ENCODE peak calls at places on chromosomes 7 and 10, in ten cellular contexts. One of them, this sample, is unnamed.
A peak's percentile ranks its signal among the peaks of the same experiment; 100 is the strongest.

GRCh38 chr10:82796510-82796909 is 921.5 kb downstream of the NRG3 start:
- DNase-seq in HepG2: no peak
- DNase-seq in ovary: no peak
- DNase-seq in Peyer's patch: no peak
- DNase-seq in right lobe of liver: no peak
- DNase-seq in IMR-90: no peak
- DNase-seq in spleen: no peak
- DNase-seq in stomach: no peak
- DNase-seq in transverse colon: no peak
- DNase-seq in gastrocnemius medialis: no peak
- DNase-seq in this sample: no peak

GRCh38 chr10:117946525-117947070 is 100.1 kb downstream of the RAB11FIP2 start:
- DNase-seq in HepG2: no peak
- DNase-seq in ovary: no peak
- DNase-seq in Peyer's patch: no peak
- DNase-seq in right lobe of liver: no peak
- DNase-seq in IMR-90: peak; percentile 29
- DNase-seq in spleen: no peak
- DNase-seq in stomach: no peak
- DNase-seq in transverse colon: no peak
- DNase-seq in gastrocnemius medialis: no peak
- DNase-seq in this sample: no peak

GRCh38 chr10:109963439-109963838 is 40.1 kb upstream of the XPNPEP1 start:
- DNase-seq in HepG2: no peak
- DNase-seq in ovary: no peak
- DNase-seq in Peyer's patch: no peak
- DNase-seq in right lobe of liver: no peak
- DNase-seq in IMR-90: peak; percentile 58
- DNase-seq in spleen: no peak
- DNase-seq in stomach: no peak
- DNase-seq in transverse colon: no peak
- DNase-seq in gastrocnemius medialis: no peak
- DNase-seq in this sample: no peak

GRCh38 chr7:134712196-134712595 is 65.5 kb downstream of the BPGM start:
- DNase-seq in HepG2: no peak
- DNase-seq in ovary: no peak
- DNase-seq in Peyer's patch: no peak
- DNase-seq in right lobe of liver: no peak
- DNase-seq in IMR-90: no peak
- DNase-seq in spleen: no peak
- DNase-seq in stomach: no peak
- DNase-seq in transverse colon: no peak
- DNase-seq in gastrocnemius medialis: no peak
- DNase-seq in this sample: no peak

GRCh38 chr10:88499569-88500470 is 83.3 kb downstream of the RNLS start:
- DNase-seq in HepG2: no peak
- DNase-seq in ovary: no peak
- DNase-seq in Peyer's patch: no peak
- DNase-seq in right lobe of liver: no peak
- DNase-seq in IMR-90: peak; percentile 71
- DNase-seq in spleen: no peak
- DNase-seq in stomach: no peak
- DNase-seq in transverse colon: no peak
- DNase-seq in gastrocnemius medialis: no peak
- DNase-seq in this sample: no peak

GRCh38 chr7:144957998-144958397 is 122.1 kb upstream of the TPK1 start:
- DNase-seq in HepG2: no peak
- DNase-seq in ovary: no peak
- DNase-seq in Peyer's patch: no peak
- DNase-seq in right lobe of liver: no peak
- DNase-seq in IMR-90: no peak
- DNase-seq in spleen: no peak
- DNase-seq in stomach: no peak
- DNase-seq in transverse colon: no peak
- DNase-seq in gastrocnemius medialis: no peak
- DNase-seq in this sample: no peak

GRCh38 chr7:47181609-47182264 is 400.2 kb downstream of the TNS3 start:
- DNase-seq in HepG2: no peak
- DNase-seq in ovary: no peak
- DNase-seq in Peyer's patch: no peak
- DNase-seq in right lobe of liver: peak; percentile 75
- DNase-seq in IMR-90: no peak
- DNase-seq in spleen: no peak
- DNase-seq in stomach: peak; percentile 59
- DNase-seq in transverse colon: peak; percentile 18
- DNase-seq in gastrocnemius medialis: peak; percentile 62
- DNase-seq in this sample: peak; percentile 83

GRCh38 chr10:30215131-30215530 is 133.9 kb downstream of the MTPAP start:
- DNase-seq in HepG2: no peak
- DNase-seq in ovary: no peak
- DNase-seq in Peyer's patch: no peak
- DNase-seq in right lobe of liver: no peak
- DNase-seq in IMR-90: peak; percentile 28
- DNase-seq in spleen: no peak
- DNase-seq in stomach: no peak
- DNase-seq in transverse colon: no peak
- DNase-seq in gastrocnemius medialis: no peak
- DNase-seq in this sample: no peak

GRCh38 chr7:93228302-93228701 is 2.0 kb upstream of the HEPACAM2 start:
- DNase-seq in HepG2: peak; percentile 56
- DNase-seq in ovary: no peak
- DNase-seq in Peyer's patch: no peak
- DNase-seq in right lobe of liver: no peak
- DNase-seq in IMR-90: peak; percentile 70
- DNase-seq in spleen: no peak
- DNase-seq in stomach: no peak
- DNase-seq in transverse colon: no peak
- DNase-seq in gastrocnemius medialis: no peak
- DNase-seq in this sample: no peak

GRCh38 chr7:93231264-93231663 is 902 bp upstream of the VPS50 start:
- DNase-seq in HepG2: no peak
- DNase-seq in ovary: no peak
- DNase-seq in Peyer's patch: no peak
- DNase-seq in right lobe of liver: no peak
- DNase-seq in IMR-90: no peak
- DNase-seq in spleen: no peak
- DNase-seq in stomach: no peak
- DNase-seq in transverse colon: no peak
- DNase-seq in gastrocnemius medialis: no peak
- DNase-seq in this sample: no peak

GRCh38 chr7:93232673-93233018 is 480 bp downstream of the VPS50 start:
- DNase-seq in HepG2: no peak
- DNase-seq in ovary: no peak
- DNase-seq in Peyer's patch: no peak
- DNase-seq in right lobe of liver: no peak
- DNase-seq in IMR-90: no peak
- DNase-seq in spleen: no peak
- DNase-seq in stomach: no peak
- DNase-seq in transverse colon: no peak
- DNase-seq in gastrocnemius medialis: no peak
- DNase-seq in this sample: no peak

GRCh38 chr7:93226310-93226709 is at the start of gene HEPACAM2:
- DNase-seq in HepG2: no peak
- DNase-seq in ovary: no peak
- DNase-seq in Peyer's patch: no peak
- DNase-seq in right lobe of liver: no peak
- DNase-seq in IMR-90: no peak
- DNase-seq in spleen: no peak
- DNase-seq in stomach: no peak
- DNase-seq in transverse colon: no peak
- DNase-seq in gastrocnemius medialis: no peak
- DNase-seq in this sample: no peak

GRCh38 chr7:93231799-93232672 is at the start of gene VPS50:
- DNase-seq in HepG2: peak; percentile 95
- DNase-seq in ovary: peak; percentile 93
- DNase-seq in Peyer's patch: peak; percentile 94
- DNase-seq in right lobe of liver: peak; percentile 97
- DNase-seq in IMR-90: peak; percentile 93
- DNase-seq in spleen: peak; percentile 97
- DNase-seq in stomach: peak; percentile 94
- DNase-seq in transverse colon: peak; percentile 95
- DNase-seq in gastrocnemius medialis: peak; percentile 96
- DNase-seq in this sample: peak; percentile 96
- TF ChIP-seq POLR2A in HepG2: peak; percentile 68
- TF ChIP-seq POLR2A in ovary: no peak
- TF ChIP-seq POLR2A in Peyer's patch: peak; percentile 46
- TF ChIP-seq POLR2A in right lobe of liver: peak; percentile 46
- TF ChIP-seq POLR2A in IMR-90: no peak
- TF ChIP-seq POLR2A in spleen: no peak
- TF ChIP-seq POLR2A in stomach: no peak
- TF ChIP-seq POLR2A in transverse colon: peak; percentile 62
- TF ChIP-seq POLR2A in gastrocnemius medialis: peak; percentile 24
- TF ChIP-seq POLR2A in this sample: peak; percentile 76

GRCh38 chr10:12975266-12975665 is 26.2 kb downstream of the CCDC3 start:
- DNase-seq in HepG2: no peak
- DNase-seq in ovary: no peak
- DNase-seq in Peyer's patch: no peak
- DNase-seq in right lobe of liver: no peak
- DNase-seq in IMR-90: no peak
- DNase-seq in spleen: no peak
- DNase-seq in stomach: no peak
- DNase-seq in transverse colon: no peak
- DNase-seq in gastrocnemius medialis: no peak
- DNase-seq in this sample: peak; percentile 8

GRCh38 chr10:12973149-12973718 is 28.3 kb downstream of the CCDC3 start:
- DNase-seq in HepG2: no peak
- DNase-seq in ovary: no peak
- DNase-seq in Peyer's patch: no peak
- DNase-seq in right lobe of liver: no peak
- DNase-seq in IMR-90: no peak
- DNase-seq in spleen: no peak
- DNase-seq in stomach: no peak
- DNase-seq in transverse colon: no peak
- DNase-seq in gastrocnemius medialis: no peak
- DNase-seq in this sample: no peak

GRCh38 chr10:12975906-12976305 is 25.6 kb downstream of the CCDC3 start:
- DNase-seq in HepG2: no peak
- DNase-seq in ovary: no peak
- DNase-seq in Peyer's patch: no peak
- DNase-seq in right lobe of liver: no peak
- DNase-seq in IMR-90: no peak
- DNase-seq in spleen: no peak
- DNase-seq in stomach: no peak
- DNase-seq in transverse colon: no peak
- DNase-seq in gastrocnemius medialis: no peak
- DNase-seq in this sample: no peak

GRCh38 chr10:12974123-12974844 is 27.2 kb downstream of the CCDC3 start:
- DNase-seq in HepG2: no peak
- DNase-seq in ovary: no peak
- DNase-seq in Peyer's patch: no peak
- DNase-seq in right lobe of liver: no peak
- DNase-seq in IMR-90: no peak
- DNase-seq in spleen: no peak
- DNase-seq in stomach: no peak
- DNase-seq in transverse colon: no peak
- DNase-seq in gastrocnemius medialis: no peak
- DNase-seq in this sample: no peak

DNA sequence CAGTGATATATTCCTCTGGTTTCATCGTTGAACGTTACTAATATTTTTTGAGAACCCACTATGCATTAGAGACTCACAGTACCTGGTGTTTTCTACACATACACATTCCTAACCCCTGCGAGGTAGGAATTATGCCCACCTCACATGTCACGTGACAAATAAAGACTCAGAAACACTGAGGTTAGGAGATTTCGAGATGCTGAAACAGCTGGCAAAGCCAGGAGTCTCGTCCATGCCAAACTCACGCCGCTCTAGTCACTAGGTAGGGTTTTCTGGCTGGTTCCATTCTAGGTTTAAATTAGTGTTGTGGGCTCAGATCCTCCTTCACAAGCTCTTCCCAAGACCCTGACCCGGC is 26.7 kb downstream of the CCDC3 start:
- DNase-seq in HepG2: no peak
- DNase-seq in ovary: no peak
- DNase-seq in Peyer's patch: no peak
- DNase-seq in right lobe of liver: no peak
- DNase-seq in IMR-90: no peak
- DNase-seq in spleen: no peak
- DNase-seq in stomach: no peak
- DNase-seq in transverse colon: no peak
- DNase-seq in gastrocnemius medialis: no peak
- DNase-seq in this sample: no peak
- H3K27me3 ChIP-seq in HepG2: no peaks in the 10 kb centered on the region
- H3K27me3 ChIP-seq in ovary: no peaks in the 10 kb centered on the region
- H3K27me3 ChIP-seq in Peyer's patch: no peaks in the 10 kb centered on the region
- H3K27me3 ChIP-seq in right lobe of liver: no peaks in the 10 kb centered on the region
- H3K27me3 ChIP-seq in IMR-90: peaks cover 8% of the 10 kb centered on the region
- H3K27me3 ChIP-seq in spleen: no peaks in the 10 kb centered on the region
- H3K27me3 ChIP-seq in stomach: no peaks in the 10 kb centered on the region
- H3K27me3 ChIP-seq in transverse colon: no peaks in the 10 kb centered on the region
- H3K27me3 ChIP-seq in gastrocnemius medialis: no peaks in the 10 kb centered on the region
- H3K27me3 ChIP-seq in this sample: no peaks in the 10 kb centered on the region

GRCh38 chr10:99523251-99523773 is 9.4 kb upstream of the NKX2-3 start:
- DNase-seq in HepG2: no peak
- DNase-seq in ovary: no peak
- DNase-seq in Peyer's patch: no peak
- DNase-seq in right lobe of liver: no peak
- DNase-seq in IMR-90: no peak
- DNase-seq in spleen: no peak
- DNase-seq in stomach: no peak
- DNase-seq in transverse colon: peak; percentile 26
- DNase-seq in gastrocnemius medialis: no peak
- DNase-seq in this sample: no peak

GRCh38 chr10:99522511-99523250 is 10.1 kb upstream of the NKX2-3 start:
- DNase-seq in HepG2: no peak
- DNase-seq in ovary: no peak
- DNase-seq in Peyer's patch: no peak
- DNase-seq in right lobe of liver: no peak
- DNase-seq in IMR-90: no peak
- DNase-seq in spleen: peak; percentile 81
- DNase-seq in stomach: no peak
- DNase-seq in transverse colon: peak; percentile 18
- DNase-seq in gastrocnemius medialis: no peak
- DNase-seq in this sample: no peak

GRCh38 chr10:99525897-99526296 is 6.8 kb upstream of the NKX2-3 start:
- DNase-seq in HepG2: no peak
- DNase-seq in ovary: no peak
- DNase-seq in Peyer's patch: no peak
- DNase-seq in right lobe of liver: no peak
- DNase-seq in IMR-90: no peak
- DNase-seq in spleen: no peak
- DNase-seq in stomach: no peak
- DNase-seq in transverse colon: no peak
- DNase-seq in gastrocnemius medialis: no peak
- DNase-seq in this sample: no peak

GRCh38 chr10:99524736-99525380 is 7.9 kb upstream of the NKX2-3 start:
- DNase-seq in HepG2: no peak
- DNase-seq in ovary: no peak
- DNase-seq in Peyer's patch: no peak
- DNase-seq in right lobe of liver: no peak
- DNase-seq in IMR-90: no peak
- DNase-seq in spleen: no peak
- DNase-seq in stomach: no peak
- DNase-seq in transverse colon: no peak
- DNase-seq in gastrocnemius medialis: no peak
- DNase-seq in this sample: no peak

DNA sequence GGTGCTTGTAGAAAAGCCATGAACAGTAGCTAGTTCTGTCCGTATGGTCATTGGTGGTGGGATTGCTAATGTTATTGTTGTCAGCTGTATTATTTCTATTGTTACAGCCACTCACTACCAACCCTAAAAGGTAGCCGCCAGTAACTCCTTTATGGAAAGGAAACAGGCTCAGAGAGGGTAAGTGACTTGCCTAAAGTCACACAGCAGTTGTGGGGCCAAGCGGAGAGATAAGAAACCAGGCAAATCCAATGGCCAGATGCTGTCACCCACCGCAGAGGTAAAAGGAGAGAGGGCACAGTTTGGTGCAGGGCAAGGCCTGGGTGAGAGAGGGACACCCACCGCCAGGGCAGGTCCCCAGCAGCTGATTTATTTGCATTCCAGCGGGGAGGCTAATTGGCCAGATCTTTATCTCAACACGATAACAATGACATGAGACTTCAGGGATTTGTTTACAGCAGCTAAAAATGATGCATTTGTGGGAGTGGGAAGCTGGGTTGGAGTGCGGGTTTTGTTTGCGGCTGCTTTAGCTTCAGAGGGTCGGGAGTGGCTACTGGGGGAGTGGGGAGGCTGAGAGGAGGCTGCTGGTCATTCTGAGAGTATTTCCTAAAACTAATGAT is 8.6 kb upstream of the NKX2-3 start:
- DNase-seq in HepG2: no peak
- DNase-seq in ovary: no peak
- DNase-seq in Peyer's patch: no peak
- DNase-seq in right lobe of liver: no peak
- DNase-seq in IMR-90: no peak
- DNase-seq in spleen: no peak
- DNase-seq in stomach: no peak
- DNase-seq in transverse colon: no peak
- DNase-seq in gastrocnemius medialis: no peak
- DNase-seq in this sample: no peak
- TF ChIP-seq POLR2A in HepG2: no peak
- TF ChIP-seq POLR2A in ovary: no peak
- TF ChIP-seq POLR2A in Peyer's patch: no peak
- TF ChIP-seq POLR2A in right lobe of liver: no peak
- TF ChIP-seq POLR2A in IMR-90: no peak
- TF ChIP-seq POLR2A in spleen: no peak
- TF ChIP-seq POLR2A in stomach: no peak
- TF ChIP-seq POLR2A in transverse colon: no peak
- TF ChIP-seq POLR2A in gastrocnemius medialis: no peak
- TF ChIP-seq POLR2A in this sample: no peak

DNA sequence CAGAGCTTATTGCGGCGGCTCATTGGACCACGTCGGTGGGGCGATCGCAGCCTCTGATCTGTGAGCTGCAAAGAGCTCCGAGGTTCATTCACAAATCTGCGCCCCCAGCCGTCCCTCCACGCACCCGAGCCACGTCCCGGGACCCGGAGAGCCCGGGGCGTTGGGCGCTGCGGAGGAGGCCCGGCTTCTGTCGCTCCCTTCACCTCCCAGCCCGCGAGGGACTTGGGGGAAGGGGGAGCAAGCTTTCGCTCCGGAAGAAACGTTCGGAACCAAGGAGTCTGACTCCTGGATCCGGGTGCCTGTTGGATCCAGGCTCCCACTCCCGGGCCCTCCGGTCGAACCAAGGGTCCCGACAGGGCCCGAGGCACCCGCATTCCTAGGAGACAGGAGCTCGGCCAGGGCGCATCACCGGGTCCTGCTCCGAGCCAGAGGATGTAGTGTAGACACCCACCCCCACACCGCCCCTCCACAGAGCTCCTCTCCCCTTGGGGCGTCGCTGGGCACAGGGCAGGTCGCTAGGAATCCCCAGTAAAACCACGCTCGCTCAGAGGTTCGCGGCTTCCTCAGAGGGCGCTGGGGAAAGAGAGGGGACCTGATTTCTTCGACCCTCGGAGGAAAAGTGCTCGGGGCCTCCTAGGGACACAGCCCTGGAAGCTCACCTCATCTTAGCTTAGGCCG is 7.9 kb upstream of the EN2 start:
- DNase-seq in HepG2: no peak
- DNase-seq in ovary: no peak
- DNase-seq in Peyer's patch: no peak
- DNase-seq in right lobe of liver: no peak
- DNase-seq in IMR-90: no peak
- DNase-seq in spleen: peak; percentile 47
- DNase-seq in stomach: no peak
- DNase-seq in transverse colon: no peak
- DNase-seq in gastrocnemius medialis: no peak
- DNase-seq in this sample: no peak
- H3K27me3 ChIP-seq in HepG2: peaks cover 11% of the 10 kb centered on the region
- H3K27me3 ChIP-seq in ovary: peaks cover 5% of the 10 kb centered on the region
- H3K27me3 ChIP-seq in Peyer's patch: peaks cover 68% of the 10 kb centered on the region
- H3K27me3 ChIP-seq in right lobe of liver: peaks cover 57% of the 10 kb centered on the region
- H3K27me3 ChIP-seq in IMR-90: peaks cover 70% of the 10 kb centered on the region
- H3K27me3 ChIP-seq in spleen: peaks cover 82% of the 10 kb centered on the region
- H3K27me3 ChIP-seq in stomach: peaks cover 78% of the 10 kb centered on the region
- H3K27me3 ChIP-seq in transverse colon: peaks cover 98% of the 10 kb centered on the region
- H3K27me3 ChIP-seq in gastrocnemius medialis: peaks cover 86% of the 10 kb centered on the region
- H3K27me3 ChIP-seq in this sample: peaks cover 67% of the 10 kb centered on the region

This sample was measured in thyroid gland.